ENCODE peak calls at places on chromosomes 7 and 10, in six cellular contexts. D is activated naive CD8-positive, alpha-beta T cell treated with anti-CD3 and anti-CD28 coated beads for 36 hours; H is NCI-H2107; A is germinal center; J is fibroblast of pulmonary artery; K is NCI-H460. T is an unnamed sample.

GRCh38 chr10:61456095-61456789 is 3.1 kb upstream of the TMEM26 start:
- DNase-seq in D (no peak), H (no peak), A (no peak), J (peak; percentile 56), K (no peak), T (no peak)

GRCh38 chr7:105621617-105622016 is 40.3 kb upstream of the EFCAB10 start:
- DNase-seq in D (no peak), H (no peak), A (no peak), J (peak; percentile 54), K (no peak), T (no peak)

GRCh38 chr10:35372329-35372728 is 36.0 kb downstream of the CCNY start:
- DNase-seq in D (no peak), H (no peak), A (no peak), J (peak; percentile 81), K (no peak), T (no peak)

GRCh38 chr7:2019693-2020511 is 212.8 kb downstream of the MAD1L1 start:
- DNase-seq in D (peak; percentile 66), H (no peak), A (peak; percentile 70), J (peak; percentile 87), K (no peak), T (no peak)

GRCh38 chr7:138167869-138168296 is 91.6 kb downstream of the AKR1D1 start:
- DNase-seq in D (no peak), H (no peak), A (no peak), J (no peak), K (no peak), T (no peak)

GRCh38 chr10:8058274-8059111 is 4.0 kb downstream of the GATA3 start:
- DNase-seq in D (no peak), H (no peak), A (no peak), J (no peak), K (no peak), T (no peak)

GRCh38 chr7:107494315-107494751 is 24.5 kb downstream of the GPR22 start:
- DNase-seq in D (no peak), H (no peak), A (no peak), J (no peak), K (no peak), T (no peak)

GRCh38 chr10:55897436-55897835 is 463.6 kb downstream of the ZWINT start:
- DNase-seq in D (no peak), H (no peak), A (no peak), J (no peak), K (no peak), T (no peak)

GRCh38 chr10:48464871-48465736 is 139.8 kb downstream of the ARHGAP22 start:
- DNase-seq in D (no peak), H (no peak), A (no peak), J (no peak), K (no peak), T (no peak)

GRCh38 chr7:102286237-102287081 is at the start of gene SH2B2:
- DNase-seq in D (peak; percentile 55), H (peak; percentile 62), A (peak; percentile 75), J (peak; percentile 78), K (peak; percentile 54), T (peak; percentile 87)

GRCh38 chr7:43639858-43640491 is 57.1 kb downstream of the STK17A start:
- DNase-seq in D (no peak), H (peak; percentile 50), A (no peak), J (peak; percentile 87), K (no peak), T (no peak)

GRCh38 chr10:19493917-19494316 is 322.3 kb upstream of the PLXDC2 start:
- DNase-seq in D (no peak), H (no peak), A (no peak), J (no peak), K (no peak), T (no peak)

GRCh38 chr7:10889266-10889898 is 84.3 kb upstream of the PHF14 start:
- DNase-seq in D (peak; percentile 17), H (peak; percentile 22), A (peak; percentile 68), J (peak; percentile 70), K (peak; percentile 50), T (peak; percentile 87)

GRCh38 chr10:91381562-91381923 is 28.6 kb upstream of the HECTD2 start:
- DNase-seq in D (no peak), H (no peak), A (no peak), J (peak; percentile 17), K (no peak), T (no peak)

GRCh38 chr7:29955799-29956476 is 33.7 kb downstream of the SCRN1 start:
- DNase-seq in D (peak; percentile 32), H (no peak), A (peak; percentile 53), J (no peak), K (no peak), T (peak; percentile 15)

GRCh38 chr10:22486431-22486830 is 141.1 kb downstream of the SPAG6 start:
- DNase-seq in D (no peak), H (no peak), A (no peak), J (no peak), K (no peak), T (no peak)

GRCh38 chr10:126001579-126001978 is 105.2 kb downstream of the FANK1 start:
- DNase-seq in D (no peak), H (no peak), A (no peak), J (peak; percentile 24), K (no peak), T (no peak)

GRCh38 chr10:15737635-15738034 is 17.9 kb upstream of the ITGA8 start:
- DNase-seq in D (no peak), H (no peak), A (no peak), J (no peak), K (no peak), T (no peak)

GRCh38 chr10:43136432-43136831 is 1.8 kb upstream of the CSGALNACT2 start:
- DNase-seq in D (no peak), H (no peak), A (no peak), J (no peak), K (no peak), T (no peak)

GRCh38 chr7:47887016-47887640 is 61.1 kb downstream of the PKD1L1 start:
- DNase-seq in D (no peak), H (no peak), A (no peak), J (no peak), K (no peak), T (no peak)

GRCh38 chr10:132101529-132101928 is 35.8 kb downstream of the JAKMIP3 start:
- DNase-seq in D (no peak), H (no peak), A (no peak), J (no peak), K (no peak), T (no peak)

GRCh38 chr7:24786306-24786705 is 29.0 kb upstream of the GSDME start:
- DNase-seq in D (no peak), H (no peak), A (no peak), J (peak; percentile 13), K (no peak), T (no peak)

GRCh38 chr10:132300582-132300981 is 7.2 kb downstream of the STK32C start:
- DNase-seq in D (no peak), H (no peak), A (no peak), J (no peak), K (no peak), T (no peak)

GRCh38 chr7:23808421-23808820 is 98.4 kb downstream of the STK31 start:
- DNase-seq in D (no peak), H (no peak), A (no peak), J (no peak), K (no peak), T (no peak)

GRCh38 chr10:31353574-31353973 is 34.6 kb downstream of the ZEB1 start:
- DNase-seq in D (peak; percentile 17), H (no peak), A (no peak), J (peak; percentile 46), K (peak; percentile 9), T (peak; percentile 29)

GRCh38 chr10:83983578-83984255 is 155.6 kb upstream of the GHITM start:
- DNase-seq in D (no peak), H (no peak), A (no peak), J (peak; percentile 27), K (no peak), T (no peak)

GRCh38 chr10:4514445-4515108 is 311.4 kb upstream of the AKR1E2 start:
- DNase-seq in D (peak; percentile 5), H (no peak), A (peak; percentile 47), J (no peak), K (no peak), T (peak; percentile 20)

GRCh38 chr7:23012797-23013714 is 874 bp downstream of the HYCC1 start:
- DNase-seq in D (no peak), H (peak; percentile 15), A (no peak), J (no peak), K (no peak), T (peak; percentile 83)

GRCh38 chr10:43679509-43679908 is 30.8 kb upstream of the ZNF32 start:
- DNase-seq in D (no peak), H (no peak), A (no peak), J (peak; percentile 10), K (no peak), T (no peak)

GRCh38 chr10:131207176-131207575 is 104.3 kb downstream of the TCERG1L start:
- DNase-seq in D (no peak), H (no peak), A (no peak), J (no peak), K (no peak), T (no peak)

GRCh38 chr10:63286754-63287264 is 153.7 kb downstream of the NRBF2 start:
- DNase-seq in D (no peak), H (no peak), A (no peak), J (no peak), K (no peak), T (no peak)

GRCh38 chr7:11212080-11212711 is 238.5 kb downstream of the PHF14 start:
- DNase-seq in D (peak; percentile 14), H (peak; percentile 47), A (peak; percentile 38), J (peak; percentile 83), K (peak; percentile 80), T (peak; percentile 94)

GRCh38 chr10:84424731-84425165 is 96.4 kb downstream of the CCSER2 start:
- DNase-seq in D (no peak), H (no peak), A (no peak), J (peak; percentile 97), K (peak; percentile 43), T (no peak)